ENCODE peak calls at places on chromosomes 4 and X, in seven cellular contexts. P is activated naive CD4-positive, alpha-beta T cell treated with anti-CD3 and anti-CD28 coated beads for 36 hours; E is endothelial cell; V is GM23248; Q is activated T-cell treated with anti-CD3 and anti-CD28 coated beads for 1 hour; X is colonic mucosa; L is activated T-helper 1 cell treated with anti-CD3 and anti-CD28 coated beads, Interleukin-2, amount 50 U/mL, for 16 hours. J is an unnamed sample.

GRCh38 chr4:71290074-71290473 is 48.7 kb upstream of the SLC4A4 start:
- DNase-seq in P (no peak), E (no peak), V (peak), Q (no peak), X (no peak), L (no peak), J (no peak)

GRCh38 chrX:110836982-110837381 is 41.4 kb upstream of the CHRDL1 start:
- DNase-seq in P (no peak), E (no peak), V (no peak), Q (no peak), X (no peak), L (no peak), J (no peak)

GRCh38 chrX:124211312-124211942 is 121.0 kb upstream of the TEX13D start:
- DNase-seq in P (peak), E (peak), V (peak), Q (no peak), X (no peak), L (no peak), J (peak)

GRCh38 chr4:152090543-152090942 is 329.7 kb upstream of the GATB start:
- DNase-seq in P (peak), E (no peak), V (no peak), Q (no peak), X (no peak), L (no peak), J (no peak)

GRCh38 chrX:155611302-155611701 is 1.4 kb downstream of the TMLHE start:
- DNase-seq in P (no peak), E (no peak), V (peak), Q (no peak), X (no peak), L (no peak), J (no peak)

GRCh38 chr4:178894126-178894525 is 1451.9 kb upstream of the AGA start:
- DNase-seq in P (no peak), E (no peak), V (no peak), Q (no peak), X (no peak), L (no peak), J (no peak)

GRCh38 chrX:85111347-85111746 is 107.7 kb downstream of the APOOL start:
- DNase-seq in P (peak), E (no peak), V (peak), Q (no peak), X (peak), L (no peak), J (no peak)

GRCh38 chr4:83605216-83605615 is 69.3 kb downstream of the GPAT3 start:
- DNase-seq in P (no peak), E (no peak), V (no peak), Q (no peak), X (no peak), L (no peak), J (no peak)

GRCh38 chr4:113311047-113311446 is 261.6 kb downstream of the ANK2 start:
- DNase-seq in P (no peak), E (no peak), V (no peak), Q (no peak), X (no peak), L (no peak), J (no peak)

GRCh38 chr4:101346562-101347266 is 612 bp downstream of the PPP3CA start:
- DNase-seq in P (peak), E (peak), V (peak), Q (peak), X (peak), L (peak), J (peak)

GRCh38 chrX:13489451-13489850 is 80.0 kb upstream of the EGFL6 start:
- DNase-seq in P (no peak), E (no peak), V (peak), Q (no peak), X (peak), L (no peak), J (peak)

GRCh38 chrX:46873746-46874145 is 36.9 kb downstream of the RP2 start:
- DNase-seq in P (no peak), E (no peak), V (no peak), Q (no peak), X (no peak), L (no peak), J (no peak)

GRCh38 chr4:81314196-81314896 is 99.3 kb upstream of the PRKG2 start:
- DNase-seq in P (no peak), E (peak), V (peak), Q (no peak), X (peak), L (no peak), J (peak)

GRCh38 chrX:140983730-140984129 is 18.7 kb upstream of the SPANXB1 start:
- DNase-seq in P (no peak), E (no peak), V (no peak), Q (no peak), X (no peak), L (no peak), J (no peak)

GRCh38 chr4:176778063-176778462 is 14.7 kb downstream of the VEGFC start:
- DNase-seq in P (no peak), E (no peak), V (peak), Q (no peak), X (no peak), L (no peak), J (peak)

GRCh38 chrX:79270401-79270800 is 96.7 kb downstream of the ITM2A start:
- DNase-seq in P (peak), E (peak), V (no peak), Q (peak), X (peak), L (peak), J (peak)

GRCh38 chr4:15855804-15856475 is 77.8 kb downstream of the CD38 start:
- DNase-seq in P (no peak), E (no peak), V (no peak), Q (no peak), X (no peak), L (no peak), J (no peak)

GRCh38 chr4:96009720-96010119 is 169.8 kb downstream of the PDHA2 start:
- DNase-seq in P (no peak), E (no peak), V (peak), Q (no peak), X (no peak), L (no peak), J (no peak)

GRCh38 chr4:108172231-108172779 is 3.6 kb upstream of the LEF1 start:
- DNase-seq in P (peak), E (peak), V (peak), Q (no peak), X (no peak), L (no peak), J (no peak)

GRCh38 chr4:140876597-140877364 is 120.6 kb upstream of the TBC1D9 start:
- DNase-seq in P (no peak), E (no peak), V (peak), Q (no peak), X (no peak), L (no peak), J (peak)

GRCh38 chr4:118034061-118034785 is at the start of gene NDST3:
- DNase-seq in P (peak), E (peak), V (peak), Q (no peak), X (peak), L (no peak), J (peak)

GRCh38 chr4:159171287-159171686 is 68.4 kb downstream of the RAPGEF2 start:
- DNase-seq in P (peak), E (no peak), V (peak), Q (no peak), X (no peak), L (no peak), J (no peak)

GRCh38 chr4:121514443-121514842 is 133.6 kb upstream of the QRFPR start:
- DNase-seq in P (no peak), E (no peak), V (no peak), Q (no peak), X (no peak), L (no peak), J (no peak)

GRCh38 chr4:185839204-185839712 is 27.3 kb upstream of the SORBS2 start:
- DNase-seq in P (no peak), E (peak), V (peak), Q (no peak), X (peak), L (no peak), J (peak)

GRCh38 chr4:65083076-65083475 is 587.2 kb downstream of the EPHA5 start:
- DNase-seq in P (no peak), E (no peak), V (no peak), Q (no peak), X (no peak), L (no peak), J (no peak)

GRCh38 chr4:87270144-87270543 is 49.7 kb upstream of the KLHL8 start:
- DNase-seq in P (peak), E (peak), V (peak), Q (no peak), X (no peak), L (no peak), J (peak)

GRCh38 chrX:45295587-45295986 is 94.9 kb upstream of the DIPK2B start:
- DNase-seq in P (no peak), E (no peak), V (peak), Q (no peak), X (peak), L (no peak), J (peak)

GRCh38 chrX:129961180-129962083 is 21.0 kb upstream of the BCORL1 start:
- DNase-seq in P (peak), E (no peak), V (peak), Q (peak), X (peak), L (peak), J (no peak)

GRCh38 chr4:80685219-80685618 is 345.3 kb upstream of the BMP3 start:
- DNase-seq in P (no peak), E (no peak), V (no peak), Q (no peak), X (no peak), L (no peak), J (no peak)

GRCh38 chrX:47507204-47507878 is 24.3 kb upstream of the ZNF41 start:
- DNase-seq in P (no peak), E (no peak), V (no peak), Q (no peak), X (no peak), L (no peak), J (no peak)

GRCh38 chr4:88514557-88515511 is 8.7 kb downstream of the PYURF start:
- DNase-seq in P (no peak), E (no peak), V (no peak), Q (no peak), X (no peak), L (no peak), J (no peak)

GRCh38 chrX:102008901-102009300 is 77.1 kb upstream of the ZMAT1 start:
- DNase-seq in P (no peak), E (no peak), V (no peak), Q (no peak), X (no peak), L (no peak), J (no peak)

GRCh38 chrX:105820247-105820646 is 2.1 kb upstream of the NRK start:
- DNase-seq in P (no peak), E (no peak), V (no peak), Q (no peak), X (no peak), L (no peak), J (no peak)

GRCh38 chr4:16875487-16875886 is 23.0 kb downstream of the LDB2 start:
- DNase-seq in P (no peak), E (no peak), V (peak), Q (no peak), X (no peak), L (no peak), J (peak)